ENCODE peak calls at places on chromosome 1, in nine cellular contexts. T, J, V, I, H, N, P, K and C are unnamed samples.

GRCh38 chr1:208604295-208604694 is 360.1 kb upstream of the PLXNA2 start:
- DNase-seq in K (no peak), T (peak; percentile 7), H (no peak), I (no peak), P (no peak), J (no peak), V (no peak), N (peak; percentile 15), C (no peak)

GRCh38 chr1:11013160-11013531 is 692 bp downstream of the TARDBP start:
- DNase-seq in K (no peak), H (no peak), T (peak; percentile 32), J (no peak), I (no peak), P (no peak), N (peak; percentile 42), V (peak; percentile 26), C (no peak)

GRCh38 chr1:114428083-114428754 is 82.8 kb downstream of the TRIM33 start:
- DNase-seq in P (no peak), I (peak; percentile 1), V (peak; percentile 57), K (no peak), N (peak; percentile 51), T (no peak), H (no peak), J (no peak), C (no peak)

GRCh38 chr1:200665851-200666250 is 3.9 kb downstream of the DDX59 start:
- DNase-seq in V (peak; percentile 88), H (no peak), N (peak; percentile 21), T (peak; percentile 14), I (no peak), K (no peak), P (no peak), J (no peak), C (no peak)

GRCh38 chr1:59170659-59171058 is 126.2 kb upstream of the FGGY start:
- DNase-seq in J (no peak), N (no peak), I (no peak), H (no peak), K (no peak), P (no peak), T (no peak), V (no peak), C (no peak)

GRCh38 chr1:38721816-38722215 is 137.8 kb downstream of the RRAGC start:
- DNase-seq in J (no peak), N (no peak), T (no peak), I (no peak), P (no peak), K (no peak), V (no peak), H (no peak), C (no peak)

GRCh38 chr1:71650126-71650525 is 569.3 kb upstream of the ZRANB2 start:
- DNase-seq in K (no peak), P (no peak), J (no peak), N (no peak), T (no peak), I (no peak), V (peak; percentile 70), H (no peak), C (no peak)

GRCh38 chr1:206772228-206773002 is at the start of gene IL10:
- DNase-seq in H (no peak), J (no peak), P (peak; percentile 56), K (no peak), V (no peak), I (no peak), T (no peak), N (no peak), C (no peak)

GRCh38 chr1:39826583-39826982 is 37.9 kb upstream of the BMP8B start:
- DNase-seq in P (no peak), I (no peak), J (no peak), N (no peak), K (no peak), H (no peak), V (no peak), T (no peak), C (no peak)

GRCh38 chr1:106748581-106748980 is 307.9 kb upstream of the PRMT6 start:
- DNase-seq in P (no peak), K (no peak), H (no peak), T (no peak), V (no peak), N (no peak), I (no peak), J (no peak), C (no peak)

DNA sequence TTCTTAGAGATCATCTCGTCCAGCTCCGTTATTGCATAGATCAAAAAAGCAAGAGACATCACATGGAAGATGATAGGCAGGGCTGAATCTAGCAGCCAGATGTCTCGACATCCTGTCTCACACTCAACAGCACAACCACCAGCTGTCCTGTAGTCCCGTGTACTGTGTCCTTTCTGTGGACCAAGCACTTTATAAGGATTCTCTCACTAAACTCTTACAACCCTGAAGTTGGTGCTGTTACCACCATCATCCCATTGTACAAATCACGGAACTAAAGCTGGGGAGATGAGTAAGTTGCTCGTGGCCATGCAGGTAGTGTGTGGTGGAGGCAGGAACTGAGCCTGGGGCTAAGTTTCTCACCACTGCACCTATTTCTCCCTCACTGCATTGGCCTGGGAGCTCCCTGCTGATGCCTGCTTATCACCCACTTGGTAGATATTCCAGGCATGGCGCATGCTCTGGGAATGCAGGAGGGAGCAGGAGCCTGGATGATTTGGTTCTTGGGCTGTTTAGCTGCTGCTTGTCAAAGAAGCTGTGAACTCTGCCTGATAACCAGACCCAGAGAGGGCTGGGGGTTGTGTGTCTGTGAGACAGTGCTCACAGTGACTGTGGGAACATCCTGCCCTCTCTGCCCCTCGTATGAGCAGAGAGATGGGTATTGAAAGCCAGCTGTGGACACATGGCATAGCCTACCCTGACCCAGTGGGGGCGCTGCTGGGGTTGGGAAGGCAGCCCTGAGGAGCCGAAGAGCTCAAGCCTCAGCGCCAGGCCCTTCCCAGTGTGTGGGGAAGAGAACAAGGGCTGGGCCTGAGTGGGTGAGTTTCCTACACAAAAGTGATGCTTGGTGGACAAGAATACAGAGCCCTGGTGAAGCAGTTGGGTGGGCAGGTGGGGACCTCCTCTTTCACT is 13.6 kb downstream of the PPFIA4 start:
- DNase-seq in K (peak; percentile 41), H (no peak), N (no peak), T (no peak), V (no peak), P (no peak), J (no peak), I (peak; percentile 26), C (peak; percentile 21)
- TF ChIP-seq CTCF in K (no peak), H (peak; percentile 33), N (peak; percentile 23), T (peak; percentile 22), V (peak; percentile 39), P (no peak), J (no peak), I (no peak), C (peak; percentile 27)

GRCh38 chr1:117971777-117972176 is 42.2 kb downstream of the WDR3 start:
- DNase-seq in V (no peak), T (no peak), K (no peak), N (no peak), J (no peak), I (no peak), P (no peak), H (no peak), C (no peak)

GRCh38 chr1:117970251-117970650 is 40.7 kb downstream of the WDR3 start:
- DNase-seq in H (no peak), P (no peak), V (no peak), T (no peak), N (no peak), J (no peak), I (no peak), K (peak; percentile 35), C (no peak)

GRCh38 chr1:117967900-117968299 is 38.4 kb downstream of the WDR3 start:
- DNase-seq in V (peak; percentile 59), K (no peak), N (peak; percentile 49), T (peak; percentile 30), J (no peak), I (no peak), P (no peak), H (no peak), C (no peak)

GRCh38 chr1:117964290-117965038 is 34.9 kb downstream of the WDR3 start:
- DNase-seq in N (peak; percentile 13), V (peak; percentile 60), H (no peak), T (peak; percentile 33), I (no peak), P (no peak), J (no peak), K (no peak), C (no peak)

GRCh38 chr1:117967472-117967871 is 37.9 kb downstream of the WDR3 start:
- DNase-seq in J (no peak), T (peak; percentile 46), I (no peak), P (no peak), H (no peak), K (no peak), N (peak; percentile 62), V (peak; percentile 71), C (no peak)
- TF ChIP-seq CTCF in J (no peak), T (peak; percentile 14), I (no peak), P (no peak), H (peak; percentile 10), K (no peak), N (peak; percentile 35), V (peak; percentile 30), C (peak; percentile 40)

DNA sequence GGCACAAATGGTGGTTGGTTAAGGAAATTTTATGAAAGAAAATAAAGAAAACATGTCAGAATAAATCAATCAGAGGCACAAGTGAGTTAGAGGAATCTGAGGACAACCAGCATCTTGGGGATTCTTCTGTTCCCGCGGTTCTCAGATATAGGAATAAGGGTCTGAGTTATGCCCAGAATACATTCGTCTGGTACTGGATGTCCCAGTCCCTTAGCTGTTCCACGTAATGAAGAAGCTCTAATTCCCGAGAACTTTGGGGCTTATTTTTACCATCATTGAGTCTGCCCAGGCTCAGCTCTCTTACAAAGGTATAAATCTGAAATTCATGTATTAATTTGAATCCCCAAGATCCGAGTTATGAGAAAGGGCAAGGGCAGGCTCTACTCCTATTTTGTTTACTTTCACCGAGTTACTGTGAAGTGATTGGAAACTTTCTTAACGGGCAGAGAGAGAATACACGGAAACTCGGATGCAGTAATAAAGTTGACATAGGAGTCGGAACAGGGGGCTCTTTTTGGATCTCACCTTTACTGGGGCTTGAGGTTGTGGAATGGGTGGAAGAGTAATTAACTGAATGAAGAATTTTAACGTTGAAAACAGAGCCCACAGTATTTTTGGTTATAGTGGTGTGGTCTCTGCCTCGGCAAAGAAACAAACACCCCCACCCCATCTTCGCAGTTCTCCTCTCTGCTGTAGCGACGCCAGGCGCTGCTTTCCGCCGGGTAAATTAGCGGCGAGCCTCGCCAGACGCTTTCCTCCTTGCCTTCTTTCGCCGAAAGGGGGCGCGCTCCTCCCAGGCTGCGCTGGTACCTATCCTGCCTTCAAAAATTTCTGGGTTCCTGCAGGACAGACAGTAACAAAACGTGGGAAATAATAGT is 7.1 kb downstream of the PRRX1 start:
- DNase-seq in P (no peak), N (no peak), K (peak; percentile 85), H (peak; percentile 49), T (no peak), J (peak; percentile 38), I (no peak), V (peak; percentile 35), C (peak; percentile 81)
- TF ChIP-seq CTCF in P (peak; percentile 26), N (peak; percentile 53), K (peak; percentile 88), H (peak; percentile 91), T (peak; percentile 65), J (no peak), I (no peak), V (peak; percentile 53), C (peak; percentile 79)

DNA sequence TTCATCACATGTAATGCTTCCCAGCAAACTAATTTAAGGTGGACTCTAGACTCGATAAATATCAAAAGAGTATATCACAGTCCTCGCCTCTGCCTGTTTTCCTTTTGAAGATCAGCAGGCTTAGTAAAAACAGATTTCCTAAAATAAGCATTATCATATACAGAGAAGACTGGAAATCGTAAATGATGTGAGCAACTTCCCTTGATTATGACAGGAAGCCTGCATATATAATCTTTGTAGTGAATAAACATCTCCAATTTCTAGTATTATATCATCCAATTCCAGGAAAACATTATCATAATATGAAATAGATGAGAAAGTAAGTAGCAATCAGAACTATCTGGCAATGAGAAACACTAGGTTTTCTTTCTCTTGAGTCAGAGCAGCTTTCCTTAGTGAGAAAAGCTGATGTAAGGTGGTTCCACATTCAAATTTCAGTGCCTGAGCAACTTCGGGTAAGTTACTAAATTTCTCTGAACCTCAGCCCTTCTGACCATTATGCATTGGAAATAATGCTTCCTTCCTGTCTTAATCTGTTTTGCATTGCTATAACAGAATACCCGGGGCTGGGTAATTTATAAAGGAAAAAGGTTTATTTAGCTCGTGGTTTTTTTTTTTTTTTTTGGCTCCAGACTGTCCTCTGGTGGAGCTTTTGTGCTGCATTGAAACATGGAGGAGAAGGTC is 12.6 kb upstream of the POU2F1 start:
- DNase-seq in N (no peak), H (no peak), P (no peak), T (no peak), I (no peak), J (no peak), V (no peak), K (no peak), C (no peak)
- TF ChIP-seq CTCF in N (peak; percentile 16), H (peak; percentile 16), P (no peak), T (peak; percentile 10), I (no peak), J (no peak), V (peak; percentile 32), K (no peak), C (peak; percentile 24)